ENCODE peak calls at places on chromosomes 12 and 14, in six cellular contexts. U is H9, Q is mesenchymal stem cell, N is trophoblast cell, I is H1, O is neuronal stem cell. W is an unnamed sample.

GRCh38 chr12:50166776-50167025 is 468 bp downstream of the CERS5 start:
- DNase-seq in U (no peak), I (no peak), N (no peak), O (no peak), Q (no peak), W (no peak)

GRCh38 chr12:65660096-65660495 is 164.2 kb upstream of the HMGA2 start:
- DNase-seq in N (no peak), O (no peak), Q (no peak), U (no peak), I (no peak), W (no peak)

GRCh38 chr12:105912911-105913514 is 225.7 kb downstream of the NUAK1 start:
- DNase-seq in O (no peak), I (no peak), N (no peak), U (no peak), Q (peak; percentile 48), W (peak; percentile 69)

GRCh38 chr12:48827026-48827425 is 8.7 kb downstream of the CACNB3 start:
- DNase-seq in U (no peak), O (no peak), Q (no peak), I (no peak), N (no peak), W (no peak)

GRCh38 chr12:105960319-105961076 is 178.3 kb downstream of the NUAK1 start:
- DNase-seq in I (no peak), U (no peak), O (no peak), Q (no peak), N (peak; percentile 25), W (no peak)

GRCh38 chr12:4137015-4137414 is 136.5 kb upstream of the CCND2 start:
- DNase-seq in N (no peak), I (no peak), Q (no peak), O (no peak), U (no peak), W (no peak)

GRCh38 chr12:96061864-96062453 is 26.6 kb upstream of the LTA4H start:
- DNase-seq in O (peak; percentile 63), I (peak; percentile 72), U (peak; percentile 84), Q (peak; percentile 85), N (peak; percentile 89), W (peak; percentile 87)

GRCh38 chr14:80624581-80624980 is 317.0 kb downstream of the CEP128 start:
- DNase-seq in O (no peak), I (no peak), Q (no peak), N (peak; percentile 86), U (no peak), W (peak; percentile 13)

GRCh38 chr14:76868453-76869170 is 42.4 kb downstream of the LRRC74A start:
- DNase-seq in U (peak; percentile 50), I (no peak), Q (no peak), O (no peak), N (no peak), W (no peak)

GRCh38 chr14:69695664-69696527 is 71.0 kb upstream of the SRSF5 start:
- DNase-seq in Q (no peak), U (no peak), I (no peak), N (no peak), O (no peak), W (peak; percentile 30)

GRCh38 chr14:60722163-60722835 is 1.9 kb downstream of the SIX4 start:
- DNase-seq in N (peak; percentile 17), I (peak; percentile 82), Q (peak; percentile 73), O (peak; percentile 72), U (peak; percentile 72), W (peak; percentile 79)

GRCh38 chr14:101518611-101519048 is 42.7 kb upstream of the DIO3 start:
- DNase-seq in O (no peak), Q (no peak), I (no peak), U (no peak), N (no peak), W (no peak)

GRCh38 chr12:46360908-46361666 is 11.5 kb downstream of the SLC38A2 start:
- DNase-seq in U (no peak), N (no peak), I (no peak), O (no peak), Q (no peak), W (no peak)

GRCh38 chr14:104352493-104353220 is 214.3 kb downstream of the KIF26A start:
- DNase-seq in I (no peak), O (no peak), Q (no peak), N (no peak), U (peak; percentile 9), W (no peak)

GRCh38 chr12:53618340-53618739 is 7.8 kb downstream of the ATF7 start:
- DNase-seq in U (no peak), Q (no peak), N (no peak), I (no peak), O (no peak), W (no peak)

GRCh38 chr12:53327435-53328042 is 6.1 kb upstream of the AAAS start:
- DNase-seq in U (no peak), Q (no peak), I (no peak), N (peak; percentile 49), O (no peak), W (no peak)

GRCh38 chr12:110647669-110648068 is 33.7 kb downstream of the TCTN1 start:
- DNase-seq in N (no peak), U (no peak), Q (no peak), I (no peak), O (no peak), W (no peak)

GRCh38 chr14:80211143-80212024 is at the start of gene DIO2:
- DNase-seq in I (no peak), N (peak; percentile 66), O (no peak), Q (no peak), U (peak; percentile 36), W (peak; percentile 31)

GRCh38 chr12:64569923-64570595 is 40.2 kb upstream of the RASSF3 start:
- DNase-seq in I (no peak), N (no peak), Q (no peak), U (no peak), O (no peak), W (no peak)

GRCh38 chr12:64566122-64566521 is 44.2 kb upstream of the RASSF3 start:
- DNase-seq in U (no peak), O (no peak), I (no peak), Q (no peak), N (peak; percentile 85), W (peak; percentile 47)

GRCh38 chr12:64568313-64568712 is 42.0 kb upstream of the RASSF3 start:
- DNase-seq in O (no peak), N (no peak), Q (no peak), I (no peak), U (no peak), W (no peak)

GRCh38 chr12:64566882-64567517 is 43.3 kb upstream of the RASSF3 start:
- DNase-seq in I (peak; percentile 48), O (no peak), U (no peak), N (no peak), Q (no peak), W (no peak)

GRCh38 chr12:64567570-64567969 is 42.7 kb upstream of the RASSF3 start:
- DNase-seq in O (no peak), Q (no peak), I (no peak), N (no peak), U (no peak), W (no peak)
- H4K91ac ChIP-seq in O (peak overlapping the region; percentile 22), Q (no peak overlapping the region), I (peak overlapping the region; percentile 68), N (no peak overlapping the region), U (no peak overlapping the region), W (peak overlapping the region; percentile 86)

GRCh38 chr12:62693291-62694040 is 226.8 kb downstream of the MON2 start:
- DNase-seq in U (no peak), N (no peak), O (no peak), Q (no peak), I (no peak), W (peak; percentile 49)

GRCh38 chr12:62692884-62693283 is 226.3 kb downstream of the MON2 start:
- DNase-seq in I (no peak), U (no peak), Q (peak; percentile 50), N (peak; percentile 62), O (no peak), W (peak; percentile 88)

GRCh38 chr12:62697893-62698292 is 231.3 kb downstream of the MON2 start:
- DNase-seq in N (no peak), O (no peak), U (no peak), I (no peak), Q (no peak), W (no peak)

GRCh38 chr12:62695696-62696095 is 229.1 kb downstream of the MON2 start:
- DNase-seq in I (no peak), N (no peak), O (no peak), Q (no peak), U (no peak), W (no peak)

GRCh38 chr12:62694632-62695031 is 228.0 kb downstream of the MON2 start:
- DNase-seq in I (no peak), O (no peak), N (no peak), U (no peak), Q (no peak), W (no peak)
- H4K91ac ChIP-seq in I (no peak overlapping the region), O (no peak overlapping the region), N (no peak overlapping the region), U (no peak overlapping the region), Q (no peak overlapping the region), W (no peak overlapping the region)

DNA sequence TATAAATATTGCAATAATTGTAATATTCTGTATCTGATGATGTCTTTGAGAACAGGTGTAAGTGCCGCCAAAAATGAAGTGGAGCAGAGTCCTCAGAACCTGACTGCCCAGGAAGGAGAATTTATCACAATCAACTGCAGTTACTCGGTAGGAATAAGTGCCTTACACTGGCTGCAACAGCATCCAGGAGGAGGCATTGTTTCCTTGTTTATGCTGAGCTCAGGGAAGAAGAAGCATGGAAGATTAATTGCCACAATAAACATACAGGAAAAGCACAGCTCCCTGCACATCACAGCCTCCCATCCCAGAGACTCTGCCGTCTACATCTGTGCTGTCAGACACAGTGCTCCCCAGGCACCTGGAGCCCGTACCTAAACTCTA is 268.7 kb downstream of the DAD1 start:
- DNase-seq in U (no peak), O (no peak), N (no peak), I (no peak), Q (no peak), W (no peak)
- H4K91ac ChIP-seq in U (no peak overlapping the region), O (no peak overlapping the region), N (no peak overlapping the region), I (no peak overlapping the region), Q (no peak overlapping the region), W (no peak overlapping the region)

GRCh38 chr12:92827836-92828431 is 101.2 kb downstream of the EEA1 start:
- DNase-seq in Q (peak; percentile 67), I (no peak), U (no peak), O (peak; percentile 8), N (peak; percentile 63), W (peak; percentile 49)

GRCh38 chr12:92829683-92830282 is 99.3 kb downstream of the EEA1 start:
- DNase-seq in Q (no peak), N (no peak), I (no peak), O (no peak), U (no peak), W (no peak)

GRCh38 chr12:92828565-92828964 is 100.5 kb downstream of the EEA1 start:
- DNase-seq in O (no peak), U (no peak), N (no peak), Q (no peak), I (no peak), W (no peak)
- H4K91ac ChIP-seq in O (no peak overlapping the region), U (no peak overlapping the region), N (no peak overlapping the region), Q (no peak overlapping the region), I (no peak overlapping the region), W (no peak overlapping the region)

GRCh38 chr14:94447986-94448808 is 4.4 kb downstream of the SERPINA11 start:
- DNase-seq in O (no peak), Q (no peak), U (no peak), N (no peak), I (no peak), W (no peak)

GRCh38 chr14:94449930-94450329 is 2.7 kb downstream of the SERPINA11 start:
- DNase-seq in U (no peak), I (no peak), O (no peak), Q (no peak), N (peak; percentile 68), W (no peak)

GRCh38 chr14:94450722-94451090 is 1.9 kb downstream of the SERPINA11 start:
- DNase-seq in I (no peak), N (no peak), U (no peak), O (no peak), Q (no peak), W (no peak)

GRCh38 chr14:94451091-94451751 is 1.4 kb downstream of the SERPINA11 start:
- DNase-seq in I (peak; percentile 63), U (peak; percentile 55), N (no peak), O (no peak), Q (no peak), W (no peak)

GRCh38 chr14:94451826-94452225 is 774 bp downstream of the SERPINA11 start:
- DNase-seq in N (no peak), I (peak; percentile 47), Q (no peak), U (no peak), O (no peak), W (no peak)
- H4K91ac ChIP-seq in N (no peak overlapping the region), I (peak overlapping the region; percentile 92), Q (no peak overlapping the region), U (no peak overlapping the region), O (no peak overlapping the region), W (no peak overlapping the region)

W was measured in IMR-90.